ENCODE peak calls at places on chromosomes 3 and 15, in four cellular contexts. T, P, H and D are unnamed samples.

GRCh38 chr3:93867425-93867824 is 106.3 kb downstream of the PROS1 start:
- DNase-seq in H (no peak), P (no peak), T (no peak), D (no peak)

GRCh38 chr3:171173732-171174131 is 147.2 kb upstream of the SLC2A2 start:
- DNase-seq in T (no peak), P (peak), H (no peak), D (no peak)

GRCh38 chr3:98779936-98780335 is 16.8 kb downstream of the ST3GAL6 start:
- DNase-seq in H (no peak), T (no peak), P (no peak), D (no peak)

GRCh38 chr3:85164446-85164845 is 205.7 kb downstream of the CADM2 start:
- DNase-seq in T (no peak), P (no peak), H (no peak), D (no peak)

GRCh38 chr3:128080323-128080898 is 28.2 kb downstream of the SEC61A1 start:
- DNase-seq in T (no peak), P (no peak), H (no peak), D (no peak)

GRCh38 chr15:40441736-40442531 is 1.2 kb downstream of the BAHD1 start:
- DNase-seq in P (no peak), T (no peak), H (no peak), D (no peak)

GRCh38 chr15:46080018-46080417 is 445.2 kb downstream of the SQOR start:
- DNase-seq in H (no peak), T (peak), P (no peak), D (no peak)

GRCh38 chr3:24305795-24306467 is 188.7 kb downstream of the THRB start:
- DNase-seq in H (no peak), T (no peak), P (no peak), D (no peak)

GRCh38 chr15:98614681-98615080 is 33.7 kb upstream of the IGF1R start:
- DNase-seq in H (no peak), P (no peak), T (no peak), D (no peak)

GRCh38 chr3:42697326-42698051 is 5.1 kb downstream of the HHATL start:
- DNase-seq in H (no peak), P (no peak), T (no peak), D (no peak)

GRCh38 chr15:47717036-47717611 is at the start of gene SEMA6D:
- DNase-seq in P (peak), H (no peak), T (peak), D (no peak)

GRCh38 chr3:196216081-196216564 is at the start of gene SLC51A:
- DNase-seq in H (no peak), P (no peak), T (no peak), D (no peak)

GRCh38 chr3:63910873-63911272 is 1.3 kb downstream of the SCAANT1 start:
- DNase-seq in T (no peak), P (no peak), H (no peak), D (no peak)

GRCh38 chr15:58487041-58487723 is 55.4 kb downstream of the LIPC start:
- DNase-seq in P (no peak), T (no peak), H (no peak), D (no peak)

GRCh38 chr15:55628369-55628730 is 40.2 kb upstream of the PYGO1 start:
- DNase-seq in T (no peak), H (no peak), P (no peak), D (no peak)

GRCh38 chr3:186060222-186060621 is 48.7 kb downstream of the ETV5 start:
- DNase-seq in P (no peak), T (no peak), H (no peak), D (peak)

GRCh38 chr3:68017069-68017468 is 362.7 kb upstream of the SUCLG2 start:
- DNase-seq in H (no peak), P (no peak), T (no peak), D (no peak)